ENCODE peak calls at places on chromosomes 2 and 18, in seven cellular contexts. P is transverse colon, A is A549, O is GM23338, N is lung, G is sigmoid colon, I is cardiac muscle cell. Q is an unnamed sample.

GRCh38 chr2:240914645-240915525 is 8.7 kb downstream of the CROCC2 start:
- DNase-seq in P (no peak), A (no peak), O (no peak), N (no peak), G (no peak), I (no peak), Q (no peak)

GRCh38 chr18:9177466-9177865 is 40.9 kb downstream of the ANKRD12 start:
- DNase-seq in P (no peak), A (no peak), O (no peak), N (no peak), G (no peak), I (no peak), Q (no peak)

GRCh38 chr2:28658369-28658768 is 93.3 kb upstream of the PPP1CB start:
- DNase-seq in P (no peak), A (no peak), O (no peak), N (no peak), G (peak; percentile 49), I (no peak), Q (no peak)

GRCh38 chr2:10300997-10301945 is 1.4 kb upstream of the HPCAL1 start:
- DNase-seq in P (peak; percentile 47), A (no peak), O (no peak), N (no peak), G (no peak), I (no peak), Q (no peak)

GRCh38 chr2:11658208-11658607 is 11.8 kb downstream of the NTSR2 start:
- DNase-seq in P (no peak), A (no peak), O (no peak), N (no peak), G (peak; percentile 49), I (no peak), Q (no peak)

GRCh38 chr18:27057459-27058302 is 127.4 kb downstream of the CHST9 start:
- DNase-seq in P (no peak), A (no peak), O (no peak), N (no peak), G (no peak), I (peak; percentile 5), Q (no peak)

GRCh38 chr18:42028232-42028832 is 73.3 kb downstream of the PIK3C3 start:
- DNase-seq in P (no peak), A (peak; percentile 7), O (peak; percentile 55), N (no peak), G (no peak), I (peak; percentile 20), Q (peak; percentile 34)

GRCh38 chr2:204863351-204863750 is 318.1 kb downstream of the PARD3B start:
- DNase-seq in P (no peak), A (no peak), O (no peak), N (no peak), G (no peak), I (no peak), Q (no peak)

DNA sequence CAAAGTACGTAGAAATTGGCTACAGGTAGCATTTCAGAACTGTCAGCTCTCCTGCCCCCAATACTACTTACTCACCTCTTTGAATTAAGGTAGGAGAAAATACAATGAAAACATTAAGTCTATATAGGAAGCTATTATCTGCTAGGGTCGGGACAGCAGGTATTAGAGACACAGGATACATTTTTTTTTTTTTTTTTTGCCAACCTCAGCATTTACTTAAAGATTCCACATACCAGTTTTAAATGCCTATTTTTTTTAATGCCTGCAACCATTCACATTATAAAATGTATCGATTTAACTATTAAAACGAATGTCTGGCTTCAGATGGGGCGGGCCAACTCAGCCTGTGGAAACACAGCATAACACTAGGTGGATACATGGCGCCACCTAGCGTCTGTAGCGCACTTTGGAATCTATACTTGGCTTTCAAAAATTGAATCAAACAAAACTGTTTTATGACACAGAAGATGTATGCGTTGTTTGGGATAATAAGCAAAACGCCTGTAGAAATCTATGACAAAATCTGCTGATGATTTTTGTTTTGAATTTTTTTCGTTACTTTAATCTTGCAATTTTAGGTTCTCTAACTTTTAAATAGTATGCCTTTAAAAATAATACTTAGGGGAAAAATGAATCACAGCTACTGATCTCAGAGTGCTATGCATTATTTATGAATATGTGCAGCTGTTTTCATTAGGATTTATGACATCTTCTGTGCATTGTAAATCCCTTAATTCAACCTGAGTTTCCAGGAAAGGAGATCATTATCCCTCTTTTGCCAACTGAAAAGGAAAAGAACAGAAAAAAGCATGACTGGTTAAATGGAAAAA is 261.0 kb downstream of the NYAP2 start:
- DNase-seq in P (peak; percentile 76), A (peak; percentile 53), O (peak; percentile 80), N (peak; percentile 65), G (peak; percentile 76), I (peak; percentile 80), Q (peak; percentile 78)
- H3K27ac ChIP-seq in P (no peak overlapping the region), A (no peak overlapping the region), O (no peak overlapping the region), N (no peak overlapping the region), G (no peak overlapping the region), I (no peak overlapping the region), Q (no peak overlapping the region)

DNA sequence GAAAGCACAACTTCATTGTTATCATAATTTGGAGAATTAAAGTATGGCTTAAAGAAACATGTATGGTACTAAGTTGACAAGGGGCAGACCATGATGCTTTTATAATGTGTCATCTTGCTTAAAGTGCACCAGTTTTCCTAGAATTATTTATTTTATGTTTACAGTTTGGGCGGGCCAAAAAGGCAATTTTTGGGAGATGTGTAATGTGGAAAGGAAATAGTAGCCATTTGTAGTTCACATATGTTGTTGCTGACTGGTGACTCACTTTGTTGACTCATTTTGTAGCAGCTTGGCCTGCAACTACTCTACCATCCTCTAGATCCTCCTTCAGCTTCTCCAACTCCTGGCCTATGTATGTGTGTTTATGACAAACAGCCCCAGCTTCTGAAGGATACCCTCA is 7.7 kb downstream of the ZSCAN30 start:
- DNase-seq in P (no peak), A (no peak), O (no peak), N (no peak), G (no peak), I (no peak), Q (no peak)
- TF ChIP-seq CTCF in P (no peak), A (no peak), O (no peak), N (no peak), G (no peak), I (no peak), Q (no peak)

GRCh38 chr2:170544817-170545216 is 170.3 kb upstream of the SP5 start:
- DNase-seq in P (no peak), A (no peak), O (no peak), N (no peak), G (no peak), I (no peak), Q (no peak)
- H3K27ac ChIP-seq in P (no peak overlapping the region), A (no peak overlapping the region), O (no peak overlapping the region), N (no peak overlapping the region), G (no peak overlapping the region), I (no peak overlapping the region), Q (no peak overlapping the region)

GRCh38 chr2:60109744-60110143 is 443.7 kb downstream of the BCL11A start:
- DNase-seq in P (no peak), A (no peak), O (no peak), N (no peak), G (no peak), I (no peak), Q (no peak)
- TF ChIP-seq CTCF in P (no peak), A (no peak), O (no peak), N (no peak), G (no peak), I (no peak), Q (no peak)

GRCh38 chr2:134800341-134800740 is 38.1 kb upstream of the ACMSD start:
- DNase-seq in P (no peak), A (no peak), O (no peak), N (no peak), G (no peak), I (no peak), Q (no peak)
- H3K27ac ChIP-seq in P (no peak overlapping the region), A (no peak overlapping the region), O (no peak overlapping the region), N (no peak overlapping the region), G (no peak overlapping the region), I (no peak overlapping the region), Q (no peak overlapping the region)

GRCh38 chr18:13680612-13681011 is 45.7 kb downstream of the FAM210A start:
- DNase-seq in P (no peak), A (peak; percentile 7), O (peak; percentile 77), N (no peak), G (no peak), I (peak; percentile 54), Q (peak; percentile 60)
- TF ChIP-seq CTCF in P (peak; percentile 42), A (no peak), O (peak; percentile 83), N (no peak), G (peak; percentile 58), I (peak; percentile 51), Q (peak; percentile 57)

GRCh38 chr2:130389783-130390182 is 33.9 kb downstream of the PTPN18 start:
- DNase-seq in P (no peak), A (no peak), O (no peak), N (no peak), G (peak; percentile 27), I (no peak), Q (no peak)
- H3K27ac ChIP-seq in P (no peak overlapping the region), A (no peak overlapping the region), O (no peak overlapping the region), N (no peak overlapping the region), G (peak overlapping the region; percentile 4), I (no peak overlapping the region), Q (no peak overlapping the region)

DNA sequence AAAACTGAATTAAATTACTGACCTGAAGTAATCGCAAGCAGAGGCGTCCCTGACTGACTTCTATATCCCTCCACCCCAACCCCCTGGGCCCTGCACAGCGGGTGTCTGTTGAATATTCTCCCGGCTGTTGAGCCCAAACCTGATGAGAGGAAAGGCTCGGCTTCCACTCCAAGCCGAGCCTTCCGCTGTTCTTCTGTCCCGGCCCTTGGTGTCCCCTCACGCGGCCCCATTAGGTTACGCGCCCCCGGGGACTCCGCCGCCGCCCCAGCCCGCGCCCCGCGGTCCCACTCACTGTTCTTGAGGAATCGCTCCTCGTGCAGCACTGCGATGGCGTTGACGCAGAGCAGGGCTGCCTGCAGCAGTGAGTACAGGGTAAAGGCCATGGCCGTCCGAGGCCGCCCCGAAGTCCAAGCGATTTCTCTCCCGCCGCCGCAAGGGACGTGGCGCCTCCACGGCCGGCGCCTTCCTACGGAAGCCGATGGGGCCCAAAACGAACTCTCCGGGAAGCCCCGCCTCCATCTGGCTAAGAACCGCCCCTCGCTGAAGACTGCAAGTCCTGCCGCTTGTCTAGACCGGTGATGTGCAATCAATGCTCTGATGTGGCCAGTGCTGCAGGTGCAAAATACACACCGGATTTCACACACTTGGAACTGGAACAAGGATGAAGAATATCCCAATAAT is at the start of gene IER3IP1:
- DNase-seq in P (peak; percentile 93), A (peak; percentile 69), O (peak; percentile 94), N (peak; percentile 94), G (peak; percentile 94), I (peak; percentile 92), Q (peak; percentile 90)
- TF ChIP-seq CTCF in P (no peak), A (no peak), O (no peak), N (no peak), G (peak; percentile 23), I (no peak), Q (no peak)

GRCh38 chr2:18516112-18516511 is 44.3 kb downstream of the RDH14 start:
- DNase-seq in P (no peak), A (no peak), O (peak; percentile 60), N (no peak), G (no peak), I (peak; percentile 39), Q (no peak)
- H3K27ac ChIP-seq in P (peak overlapping the region; percentile 16), A (no peak overlapping the region), O (no peak overlapping the region), N (no peak overlapping the region), G (no peak overlapping the region), I (no peak overlapping the region), Q (no peak overlapping the region)

Q was measured in thyroid gland.